ENCODE peak calls at places on chromosomes 1 and 21, in four cellular contexts. U is kidney tubule cell, K is GM23338, J is HCEC 1CT. B is an unnamed sample.

GRCh38 chr21:42262826-42263225 is 43.9 kb downstream of the ABCG1 start:
- DNase-seq in K (no peak), U (peak; percentile 65), J (no peak), B (no peak)

GRCh38 chr1:68210829-68211228 is 21.5 kb downstream of the WLS start:
- DNase-seq in J (no peak), K (no peak), U (no peak), B (no peak)

GRCh38 chr1:202205523-202206190 is 12.1 kb downstream of the LGR6 start:
- DNase-seq in J (no peak), U (no peak), K (peak; percentile 74), B (no peak)

GRCh38 chr1:32806910-32807523 is 10.1 kb downstream of the YARS1 start:
- DNase-seq in J (no peak), U (no peak), K (no peak), B (no peak)

GRCh38 chr1:180912211-180912800 is 391 bp upstream of the KIAA1614 start:
- DNase-seq in U (peak; percentile 32), J (peak; percentile 42), K (peak; percentile 79), B (no peak)

GRCh38 chr1:159172599-159173291 is 1.3 kb downstream of the CADM3 start:
- DNase-seq in J (no peak), U (no peak), K (peak; percentile 86), B (no peak)

GRCh38 chr1:75134939-75135828 is 996 bp downstream of the LHX8 start:
- DNase-seq in K (peak; percentile 79), U (peak; percentile 11), J (no peak), B (no peak)

GRCh38 chr1:230087034-230087721 is 20.1 kb downstream of the GALNT2 start:
- DNase-seq in K (no peak), U (no peak), J (no peak), B (no peak)

GRCh38 chr1:15943515-15944307 is 32.2 kb downstream of the ZBTB17 start:
- DNase-seq in J (no peak), K (no peak), U (no peak), B (no peak)

GRCh38 chr1:16173447-16174260 is 17.8 kb upstream of the EPHA2 start:
- DNase-seq in U (peak; percentile 99), K (no peak), J (peak; percentile 55), B (no peak)

GRCh38 chr1:57336793-57337192 is 87.1 kb downstream of the DAB1 start:
- DNase-seq in U (no peak), K (peak; percentile 15), J (no peak), B (no peak)

GRCh38 chr21:24298040-24298439 is 1309.2 kb downstream of the MRPL39 start:
- DNase-seq in J (no peak), K (no peak), U (no peak), B (no peak)

GRCh38 chr1:164771568-164772350 is 212.8 kb downstream of the PBX1 start:
- DNase-seq in K (peak; percentile 70), J (peak; percentile 80), U (peak; percentile 89), B (no peak)

GRCh38 chr1:151723726-151724370 is 2.5 kb downstream of the RIIAD1 start:
- DNase-seq in U (peak; percentile 27), J (no peak), K (peak; percentile 48), B (no peak)

GRCh38 chr21:41681336-41681801 is 85.5 kb downstream of the RIPK4 start:
- DNase-seq in K (no peak), U (no peak), J (no peak), B (no peak)

GRCh38 chr1:162131405-162132321 is 62.2 kb downstream of the NOS1AP start:
- DNase-seq in K (no peak), J (no peak), U (peak; percentile 50), B (no peak)

GRCh38 chr1:16172964-16173446 is 17.1 kb upstream of the EPHA2 start:
- DNase-seq in U (peak; percentile 87), K (no peak), J (no peak), B (no peak)

GRCh38 chr1:2594641-2595131 is 8.1 kb downstream of the PRXL2B start:
- DNase-seq in J (no peak), U (no peak), K (no peak), B (no peak)

GRCh38 chr1:184118051-184118450 is 66.5 kb downstream of the TSEN15 start:
- DNase-seq in J (peak; percentile 98), U (peak; percentile 84), K (no peak), B (peak; percentile 75)

GRCh38 chr21:17981060-17981459 is 161.9 kb upstream of the C21orf91 start:
- DNase-seq in U (no peak), J (no peak), K (no peak), B (no peak)

GRCh38 chr1:93591291-93591832 is 90.3 kb downstream of the BCAR3 start:
- DNase-seq in U (peak; percentile 75), K (no peak), J (no peak), B (no peak)

GRCh38 chr1:1788646-1789431 is 10.6 kb upstream of the NADK start:
- DNase-seq in K (peak; percentile 72), J (no peak), U (peak; percentile 23), B (no peak)

GRCh38 chr1:37616330-37616729 is 18.4 kb downstream of the RSPO1 start:
- DNase-seq in J (no peak), K (no peak), U (no peak), B (no peak)

GRCh38 chr1:33624991-33625870 is 152.8 kb downstream of the ZSCAN20 start:
- DNase-seq in J (no peak), K (peak; percentile 46), U (no peak), B (no peak)

B was measured in brain pericyte.